ENCODE peak calls at places on chromosomes 12 and 14, in four cellular contexts. One of them, this sample, is unnamed.

GRCh38 chr14:100037351-100037750 is 27.9 kb upstream of the EVL start:
- DNase-seq in foreskin keratinocyte: no peak
- DNase-seq in A549: no peak
- DNase-seq in cardiac muscle cell: peak
- DNase-seq in this sample: no peak

GRCh38 chr14:68884031-68885030 is 91.5 kb upstream of the ZFP36L1 start:
- DNase-seq in foreskin keratinocyte: peak
- DNase-seq in A549: peak
- DNase-seq in cardiac muscle cell: peak
- DNase-seq in this sample: peak

GRCh38 chr14:51439896-51440295 is 199.8 kb downstream of the TMX1 start:
- DNase-seq in foreskin keratinocyte: no peak
- DNase-seq in A549: no peak
- DNase-seq in cardiac muscle cell: no peak
- DNase-seq in this sample: no peak

GRCh38 chr12:18751866-18752265 is 13.9 kb downstream of the CAPZA3 start:
- DNase-seq in foreskin keratinocyte: no peak
- DNase-seq in A549: no peak
- DNase-seq in cardiac muscle cell: no peak
- DNase-seq in this sample: no peak

GRCh38 chr12:51341259-51342007 is 5.0 kb downstream of the CELA1 start:
- DNase-seq in foreskin keratinocyte: peak
- DNase-seq in A549: peak
- DNase-seq in cardiac muscle cell: peak
- DNase-seq in this sample: peak

GRCh38 chr12:71134405-71134804 is 23.4 kb downstream of the TSPAN8 start:
- DNase-seq in foreskin keratinocyte: peak
- DNase-seq in A549: no peak
- DNase-seq in cardiac muscle cell: peak
- DNase-seq in this sample: no peak

GRCh38 chr12:92529944-92530343 is 172.8 kb upstream of the PLEKHG7 start:
- DNase-seq in foreskin keratinocyte: no peak
- DNase-seq in A549: no peak
- DNase-seq in cardiac muscle cell: no peak
- DNase-seq in this sample: no peak

GRCh38 chr12:4482936-4483335 is 37.3 kb upstream of the FGF6 start:
- DNase-seq in foreskin keratinocyte: peak
- DNase-seq in A549: no peak
- DNase-seq in cardiac muscle cell: no peak
- DNase-seq in this sample: no peak

GRCh38 chr12:2099595-2099994 is 46.8 kb downstream of the CACNA1C start:
- DNase-seq in foreskin keratinocyte: no peak
- DNase-seq in A549: no peak
- DNase-seq in cardiac muscle cell: no peak
- DNase-seq in this sample: no peak

GRCh38 chr12:49548822-49549648 is 10.2 kb downstream of the KCNH3 start:
- DNase-seq in foreskin keratinocyte: no peak
- DNase-seq in A549: no peak
- DNase-seq in cardiac muscle cell: peak
- DNase-seq in this sample: no peak

GRCh38 chr12:108000111-108000510 is 129.0 kb upstream of the WSCD2 start:
- DNase-seq in foreskin keratinocyte: no peak
- DNase-seq in A549: no peak
- DNase-seq in cardiac muscle cell: no peak
- DNase-seq in this sample: no peak

GRCh38 chr14:29627141-29627540 is 300.5 kb downstream of the PRKD1 start:
- DNase-seq in foreskin keratinocyte: peak
- DNase-seq in A549: no peak
- DNase-seq in cardiac muscle cell: no peak
- DNase-seq in this sample: peak

GRCh38 chr12:27651201-27651600 is 45.0 kb upstream of the REP15 start:
- DNase-seq in foreskin keratinocyte: peak
- DNase-seq in A549: no peak
- DNase-seq in cardiac muscle cell: no peak
- DNase-seq in this sample: no peak

GRCh38 chr14:64202731-64203130 is 91.4 kb downstream of the ESR2 start:
- DNase-seq in foreskin keratinocyte: no peak
- DNase-seq in A549: no peak
- DNase-seq in cardiac muscle cell: no peak
- DNase-seq in this sample: no peak

GRCh38 chr14:91867316-91867988 is at the start of gene TC2N:
- DNase-seq in foreskin keratinocyte: no peak
- DNase-seq in A549: no peak
- DNase-seq in cardiac muscle cell: no peak
- DNase-seq in this sample: no peak

GRCh38 chr12:121789233-121789781 is 4.2 kb downstream of the RHOF start:
- DNase-seq in foreskin keratinocyte: no peak
- DNase-seq in A549: no peak
- DNase-seq in cardiac muscle cell: no peak
- DNase-seq in this sample: no peak

GRCh38 chr14:75274899-75275569 is 3.6 kb upstream of the FOS start:
- DNase-seq in foreskin keratinocyte: peak
- DNase-seq in A549: no peak
- DNase-seq in cardiac muscle cell: no peak
- DNase-seq in this sample: no peak

GRCh38 chr14:53954551-53955233 is 1.9 kb downstream of the BMP4 start:
- DNase-seq in foreskin keratinocyte: peak
- DNase-seq in A549: peak
- DNase-seq in cardiac muscle cell: peak
- DNase-seq in this sample: no peak

GRCh38 chr14:72788972-72789728 is 104.8 kb downstream of the DPF3 start:
- DNase-seq in foreskin keratinocyte: no peak
- DNase-seq in A549: no peak
- DNase-seq in cardiac muscle cell: no peak
- DNase-seq in this sample: no peak

GRCh38 chr14:50364792-50365191 is 31.9 kb downstream of the CDKL1 start:
- DNase-seq in foreskin keratinocyte: peak
- DNase-seq in A549: no peak
- DNase-seq in cardiac muscle cell: no peak
- DNase-seq in this sample: peak

GRCh38 chr14:75981426-75981825 is 369 bp downstream of the TGFB3 start:
- DNase-seq in foreskin keratinocyte: no peak
- DNase-seq in A549: no peak
- DNase-seq in cardiac muscle cell: no peak
- DNase-seq in this sample: no peak

GRCh38 chr14:75283162-75283883 is 4.7 kb downstream of the FOS start:
- DNase-seq in foreskin keratinocyte: peak
- DNase-seq in A549: peak
- DNase-seq in cardiac muscle cell: peak
- DNase-seq in this sample: no peak

GRCh38 chr12:70559390-70559789 is 77.8 kb downstream of the PTPRB start:
- DNase-seq in foreskin keratinocyte: no peak
- DNase-seq in A549: no peak
- DNase-seq in cardiac muscle cell: no peak
- DNase-seq in this sample: no peak

GRCh38 chr12:109777544-109777943 is 55.7 kb downstream of the TRPV4 start:
- DNase-seq in foreskin keratinocyte: peak
- DNase-seq in A549: peak
- DNase-seq in cardiac muscle cell: peak
- DNase-seq in this sample: peak

GRCh38 chr12:48979602-48980388 is 1.7 kb downstream of the WNT1 start:
- DNase-seq in foreskin keratinocyte: no peak
- DNase-seq in A549: no peak
- DNase-seq in cardiac muscle cell: no peak
- DNase-seq in this sample: no peak

GRCh38 chr12:52241205-52241842 is 8.3 kb downstream of the KRT7 start:
- DNase-seq in foreskin keratinocyte: no peak
- DNase-seq in A549: peak
- DNase-seq in cardiac muscle cell: no peak
- DNase-seq in this sample: no peak

GRCh38 chr12:75086086-75087038 is 123.3 kb downstream of the KCNC2 start:
- DNase-seq in foreskin keratinocyte: peak
- DNase-seq in A549: no peak
- DNase-seq in cardiac muscle cell: no peak
- DNase-seq in this sample: no peak

GRCh38 chr14:91614187-91614586 is 104.1 kb upstream of the PPP4R3A start:
- DNase-seq in foreskin keratinocyte: peak
- DNase-seq in A549: peak
- DNase-seq in cardiac muscle cell: peak
- DNase-seq in this sample: peak

GRCh38 chr14:75229923-75230792 is 48.5 kb upstream of the FOS start:
- DNase-seq in foreskin keratinocyte: peak
- DNase-seq in A549: peak
- DNase-seq in cardiac muscle cell: peak
- DNase-seq in this sample: peak

GRCh38 chr12:89177802-89178201 is 174.5 kb downstream of the DUSP6 start:
- DNase-seq in foreskin keratinocyte: no peak
- DNase-seq in A549: no peak
- DNase-seq in cardiac muscle cell: no peak
- DNase-seq in this sample: no peak
- TF ChIP-seq CTCF in foreskin keratinocyte: no peak
- TF ChIP-seq CTCF in A549: no peak
- TF ChIP-seq CTCF in cardiac muscle cell: no peak
- TF ChIP-seq CTCF in this sample: no peak

GRCh38 chr14:24368562-24369252 is 723 bp downstream of the NFATC4 start:
- DNase-seq in foreskin keratinocyte: no peak
- DNase-seq in A549: no peak
- DNase-seq in cardiac muscle cell: peak
- DNase-seq in this sample: no peak
- H3K27ac ChIP-seq in foreskin keratinocyte: no peak
- H3K27ac ChIP-seq in A549: no peak
- H3K27ac ChIP-seq in cardiac muscle cell: peak
- H3K27ac ChIP-seq in this sample: no peak

DNA sequence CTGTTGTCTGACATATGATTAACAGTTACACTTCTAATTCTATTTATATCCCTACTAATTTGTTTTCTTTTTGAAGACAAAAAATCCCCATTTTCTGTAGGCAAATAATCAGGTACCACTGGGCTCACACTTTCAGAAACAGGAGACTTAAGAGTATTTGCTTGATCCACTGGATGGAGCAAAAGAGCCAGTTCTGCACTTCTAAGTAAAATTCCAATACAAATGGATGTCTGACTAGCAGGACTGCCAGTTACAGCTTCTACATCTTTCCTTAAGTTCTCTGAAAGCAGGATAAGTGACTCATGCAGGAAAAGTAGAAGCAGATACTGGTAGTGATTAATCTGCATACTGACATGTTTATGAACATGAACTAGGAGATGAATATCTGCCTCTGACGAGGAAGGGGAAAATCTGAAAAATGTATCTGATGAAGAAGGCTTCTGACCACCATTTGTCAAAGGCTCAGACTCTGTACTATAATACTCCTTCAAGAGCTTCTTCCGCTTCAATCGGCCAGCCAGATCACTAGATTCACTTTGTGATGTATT is 73.8 kb upstream of the ANKS1B start:
- DNase-seq in foreskin keratinocyte: peak
- DNase-seq in A549: peak
- DNase-seq in cardiac muscle cell: peak
- DNase-seq in this sample: peak
- TF ChIP-seq CTCF in foreskin keratinocyte: peak
- TF ChIP-seq CTCF in A549: no peak
- TF ChIP-seq CTCF in cardiac muscle cell: peak
- TF ChIP-seq CTCF in this sample: peak

GRCh38 chr14:101875041-101875725 is 89.2 kb upstream of the DYNC1H1 start:
- DNase-seq in foreskin keratinocyte: no peak
- DNase-seq in A549: no peak
- DNase-seq in cardiac muscle cell: no peak
- DNase-seq in this sample: no peak
- H3K27ac ChIP-seq in foreskin keratinocyte: no peak
- H3K27ac ChIP-seq in A549: no peak
- H3K27ac ChIP-seq in cardiac muscle cell: no peak
- H3K27ac ChIP-seq in this sample: no peak

GRCh38 chr12:21940549-21940948 is 677 bp downstream of the ABCC9 start:
- DNase-seq in foreskin keratinocyte: no peak
- DNase-seq in A549: no peak
- DNase-seq in cardiac muscle cell: no peak
- DNase-seq in this sample: no peak

GRCh38 chr12:21939435-21939834 is 1.8 kb downstream of the ABCC9 start:
- DNase-seq in foreskin keratinocyte: no peak
- DNase-seq in A549: no peak
- DNase-seq in cardiac muscle cell: no peak
- DNase-seq in this sample: no peak

GRCh38 chr12:21942377-21942703 is 1.1 kb upstream of the ABCC9 start:
- DNase-seq in foreskin keratinocyte: no peak
- DNase-seq in A549: no peak
- DNase-seq in cardiac muscle cell: no peak
- DNase-seq in this sample: no peak

GRCh38 chr12:21940972-21941521 is at the start of gene ABCC9:
- DNase-seq in foreskin keratinocyte: peak
- DNase-seq in A549: no peak
- DNase-seq in cardiac muscle cell: peak
- DNase-seq in this sample: no peak

GRCh38 chr12:21941522-21942376 is 523 bp upstream of the ABCC9 start:
- DNase-seq in foreskin keratinocyte: no peak
- DNase-seq in A549: no peak
- DNase-seq in cardiac muscle cell: peak
- DNase-seq in this sample: no peak
- TF ChIP-seq CTCF in foreskin keratinocyte: no peak
- TF ChIP-seq CTCF in A549: no peak
- TF ChIP-seq CTCF in cardiac muscle cell: peak
- TF ChIP-seq CTCF in this sample: no peak

GRCh38 chr12:89227774-89228173 is 124.5 kb downstream of the DUSP6 start:
- DNase-seq in foreskin keratinocyte: no peak
- DNase-seq in A549: no peak
- DNase-seq in cardiac muscle cell: no peak
- DNase-seq in this sample: no peak

GRCh38 chr12:89230376-89231101 is 121.8 kb downstream of the DUSP6 start:
- DNase-seq in foreskin keratinocyte: peak
- DNase-seq in A549: no peak
- DNase-seq in cardiac muscle cell: peak
- DNase-seq in this sample: no peak

GRCh38 chr12:89228466-89228865 is 123.8 kb downstream of the DUSP6 start:
- DNase-seq in foreskin keratinocyte: no peak
- DNase-seq in A549: no peak
- DNase-seq in cardiac muscle cell: no peak
- DNase-seq in this sample: no peak

GRCh38 chr12:89225401-89225800 is 126.9 kb downstream of the DUSP6 start:
- DNase-seq in foreskin keratinocyte: peak
- DNase-seq in A549: peak
- DNase-seq in cardiac muscle cell: no peak
- DNase-seq in this sample: peak

DNA sequence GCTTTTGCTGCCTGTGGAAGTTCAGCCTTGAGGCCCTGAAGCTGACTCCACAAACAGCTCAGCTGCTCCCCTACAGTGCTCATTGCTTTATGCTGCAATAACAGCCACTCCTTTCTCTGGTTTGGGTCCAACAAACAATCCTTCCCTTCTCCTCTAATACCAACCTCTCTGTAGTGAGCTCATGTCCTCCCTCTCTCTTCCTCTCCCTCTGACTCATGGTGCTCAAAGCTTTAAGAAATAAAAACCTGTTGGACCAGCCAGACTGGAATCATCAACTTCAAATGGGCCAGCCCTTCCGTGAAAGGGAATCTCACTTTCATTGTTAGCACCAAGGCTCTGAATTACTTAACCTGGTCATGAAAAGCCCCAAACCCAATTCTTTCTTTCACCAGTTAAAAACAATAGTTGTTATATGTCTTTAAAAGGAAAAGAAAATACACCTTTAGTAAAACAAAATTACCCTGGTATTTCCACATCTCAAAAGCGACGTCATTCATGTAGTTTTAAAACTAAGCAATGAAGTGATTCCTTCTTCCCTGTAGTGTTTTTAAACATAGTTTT is 126.4 kb downstream of the DUSP6 start:
- DNase-seq in foreskin keratinocyte: peak
- DNase-seq in A549: peak
- DNase-seq in cardiac muscle cell: peak
- DNase-seq in this sample: peak
- H3K27ac ChIP-seq in foreskin keratinocyte: peak
- H3K27ac ChIP-seq in A549: no peak
- H3K27ac ChIP-seq in cardiac muscle cell: no peak
- H3K27ac ChIP-seq in this sample: peak

GRCh38 chr14:55297611-55298323 is 26.5 kb downstream of the FBXO34 start:
- DNase-seq in foreskin keratinocyte: peak
- DNase-seq in A549: peak
- DNase-seq in cardiac muscle cell: no peak
- DNase-seq in this sample: peak
- TF ChIP-seq CTCF in foreskin keratinocyte: peak
- TF ChIP-seq CTCF in A549: no peak
- TF ChIP-seq CTCF in cardiac muscle cell: no peak
- TF ChIP-seq CTCF in this sample: no peak

This sample was measured in RWPE1.